ENCODE peak calls at places on chromosomes 16 and 17, in seven cellular contexts. One of them, this sample, is unnamed.
A peak's percentile ranks its signal among the peaks of the same experiment; 100 is the strongest.

GRCh38 chr17:76076100-76076764 is 1.7 kb downstream of the GALR2 start:
- DNase-seq in cerebellar nuclear complex: no peak
- DNase-seq in stimulated activated CD4-positive, alpha-beta T cell treated with anti-CD3 and anti-CD28 coated beads, Interleukin-12 subunit alpha, Interleukin-12 subunit beta, amount 100 ng/mL, for 48 hours: no peak
- DNase-seq in amniotic stem cell: no peak
- DNase-seq in astrocyte: no peak
- DNase-seq in activated CD8-positive, alpha-beta memory T cell treated with anti-CD3 and anti-CD28 coated beads for 1 hour: no peak
- DNase-seq in effector CD4-positive, alpha-beta T cell: no peak
- DNase-seq in this sample: no peak

GRCh38 chr17:51474764-51475163 is 214.4 kb downstream of the UTP18 start:
- DNase-seq in stimulated activated CD4-positive, alpha-beta T cell treated with anti-CD3 and anti-CD28 coated beads, Interleukin-12 subunit alpha, Interleukin-12 subunit beta, amount 100 ng/mL, for 48 hours: no peak
- DNase-seq in effector CD4-positive, alpha-beta T cell: no peak
- DNase-seq in cerebellar nuclear complex: no peak
- DNase-seq in amniotic stem cell: no peak
- DNase-seq in activated CD8-positive, alpha-beta memory T cell treated with anti-CD3 and anti-CD28 coated beads for 1 hour: no peak
- DNase-seq in astrocyte: no peak
- DNase-seq in this sample: no peak

GRCh38 chr17:7997186-7997585 is 5.2 kb upstream of the GUCY2D start:
- DNase-seq in astrocyte: no peak
- DNase-seq in stimulated activated CD4-positive, alpha-beta T cell treated with anti-CD3 and anti-CD28 coated beads, Interleukin-12 subunit alpha, Interleukin-12 subunit beta, amount 100 ng/mL, for 48 hours: no peak
- DNase-seq in effector CD4-positive, alpha-beta T cell: no peak
- DNase-seq in activated CD8-positive, alpha-beta memory T cell treated with anti-CD3 and anti-CD28 coated beads for 1 hour: no peak
- DNase-seq in amniotic stem cell: no peak
- DNase-seq in cerebellar nuclear complex: no peak
- DNase-seq in this sample: peak; percentile 36

GRCh38 chr16:15034266-15035162 is 21.4 kb downstream of the NTAN1 start:
- DNase-seq in effector CD4-positive, alpha-beta T cell: no peak
- DNase-seq in activated CD8-positive, alpha-beta memory T cell treated with anti-CD3 and anti-CD28 coated beads for 1 hour: no peak
- DNase-seq in astrocyte: no peak
- DNase-seq in stimulated activated CD4-positive, alpha-beta T cell treated with anti-CD3 and anti-CD28 coated beads, Interleukin-12 subunit alpha, Interleukin-12 subunit beta, amount 100 ng/mL, for 48 hours: no peak
- DNase-seq in cerebellar nuclear complex: no peak
- DNase-seq in amniotic stem cell: no peak
- DNase-seq in this sample: no peak

GRCh38 chr17:72724375-72724774 is 368.1 kb downstream of the SLC39A11 start:
- DNase-seq in astrocyte: no peak
- DNase-seq in effector CD4-positive, alpha-beta T cell: no peak
- DNase-seq in cerebellar nuclear complex: no peak
- DNase-seq in stimulated activated CD4-positive, alpha-beta T cell treated with anti-CD3 and anti-CD28 coated beads, Interleukin-12 subunit alpha, Interleukin-12 subunit beta, amount 100 ng/mL, for 48 hours: no peak
- DNase-seq in amniotic stem cell: no peak
- DNase-seq in activated CD8-positive, alpha-beta memory T cell treated with anti-CD3 and anti-CD28 coated beads for 1 hour: no peak
- DNase-seq in this sample: peak; percentile 66

GRCh38 chr16:67967956-67968439 is 439 bp downstream of the SLC12A4 start:
- DNase-seq in activated CD8-positive, alpha-beta memory T cell treated with anti-CD3 and anti-CD28 coated beads for 1 hour: peak; percentile 14
- DNase-seq in effector CD4-positive, alpha-beta T cell: peak; percentile 18
- DNase-seq in stimulated activated CD4-positive, alpha-beta T cell treated with anti-CD3 and anti-CD28 coated beads, Interleukin-12 subunit alpha, Interleukin-12 subunit beta, amount 100 ng/mL, for 48 hours: no peak
- DNase-seq in amniotic stem cell: no peak
- DNase-seq in cerebellar nuclear complex: no peak
- DNase-seq in astrocyte: no peak
- DNase-seq in this sample: peak; percentile 25

GRCh38 chr17:17846003-17846402 is 9.2 kb upstream of the SREBF1 start:
- DNase-seq in amniotic stem cell: no peak
- DNase-seq in activated CD8-positive, alpha-beta memory T cell treated with anti-CD3 and anti-CD28 coated beads for 1 hour: no peak
- DNase-seq in stimulated activated CD4-positive, alpha-beta T cell treated with anti-CD3 and anti-CD28 coated beads, Interleukin-12 subunit alpha, Interleukin-12 subunit beta, amount 100 ng/mL, for 48 hours: no peak
- DNase-seq in effector CD4-positive, alpha-beta T cell: no peak
- DNase-seq in astrocyte: no peak
- DNase-seq in cerebellar nuclear complex: no peak
- DNase-seq in this sample: no peak

GRCh38 chr16:50281391-50282009 is 15.1 kb downstream of the ADCY7 start:
- DNase-seq in stimulated activated CD4-positive, alpha-beta T cell treated with anti-CD3 and anti-CD28 coated beads, Interleukin-12 subunit alpha, Interleukin-12 subunit beta, amount 100 ng/mL, for 48 hours: no peak
- DNase-seq in effector CD4-positive, alpha-beta T cell: no peak
- DNase-seq in amniotic stem cell: no peak
- DNase-seq in cerebellar nuclear complex: no peak
- DNase-seq in astrocyte: no peak
- DNase-seq in activated CD8-positive, alpha-beta memory T cell treated with anti-CD3 and anti-CD28 coated beads for 1 hour: no peak
- DNase-seq in this sample: no peak

GRCh38 chr17:2233441-2233947 is 70.1 kb downstream of the SMG6 start:
- DNase-seq in astrocyte: peak; percentile 91
- DNase-seq in stimulated activated CD4-positive, alpha-beta T cell treated with anti-CD3 and anti-CD28 coated beads, Interleukin-12 subunit alpha, Interleukin-12 subunit beta, amount 100 ng/mL, for 48 hours: no peak
- DNase-seq in activated CD8-positive, alpha-beta memory T cell treated with anti-CD3 and anti-CD28 coated beads for 1 hour: no peak
- DNase-seq in amniotic stem cell: no peak
- DNase-seq in cerebellar nuclear complex: no peak
- DNase-seq in effector CD4-positive, alpha-beta T cell: no peak
- DNase-seq in this sample: peak; percentile 89

GRCh38 chr17:33929181-33929724 is 325.8 kb upstream of the CCL2 start:
- DNase-seq in cerebellar nuclear complex: no peak
- DNase-seq in amniotic stem cell: no peak
- DNase-seq in effector CD4-positive, alpha-beta T cell: no peak
- DNase-seq in activated CD8-positive, alpha-beta memory T cell treated with anti-CD3 and anti-CD28 coated beads for 1 hour: no peak
- DNase-seq in stimulated activated CD4-positive, alpha-beta T cell treated with anti-CD3 and anti-CD28 coated beads, Interleukin-12 subunit alpha, Interleukin-12 subunit beta, amount 100 ng/mL, for 48 hours: no peak
- DNase-seq in astrocyte: no peak
- DNase-seq in this sample: no peak

GRCh38 chr16:35570946-35571345 is 2111.5 kb downstream of the TP53TG3F start:
- DNase-seq in amniotic stem cell: no peak
- DNase-seq in stimulated activated CD4-positive, alpha-beta T cell treated with anti-CD3 and anti-CD28 coated beads, Interleukin-12 subunit alpha, Interleukin-12 subunit beta, amount 100 ng/mL, for 48 hours: no peak
- DNase-seq in effector CD4-positive, alpha-beta T cell: no peak
- DNase-seq in activated CD8-positive, alpha-beta memory T cell treated with anti-CD3 and anti-CD28 coated beads for 1 hour: no peak
- DNase-seq in cerebellar nuclear complex: no peak
- DNase-seq in astrocyte: no peak
- DNase-seq in this sample: no peak

GRCh38 chr16:83329466-83329865 is 478.3 kb upstream of the HSBP1 start:
- DNase-seq in stimulated activated CD4-positive, alpha-beta T cell treated with anti-CD3 and anti-CD28 coated beads, Interleukin-12 subunit alpha, Interleukin-12 subunit beta, amount 100 ng/mL, for 48 hours: no peak
- DNase-seq in amniotic stem cell: no peak
- DNase-seq in astrocyte: no peak
- DNase-seq in effector CD4-positive, alpha-beta T cell: no peak
- DNase-seq in cerebellar nuclear complex: no peak
- DNase-seq in activated CD8-positive, alpha-beta memory T cell treated with anti-CD3 and anti-CD28 coated beads for 1 hour: no peak
- DNase-seq in this sample: no peak

GRCh38 chr17:45341389-45342158 is 24.8 kb upstream of the MAP3K14 start:
- DNase-seq in effector CD4-positive, alpha-beta T cell: no peak
- DNase-seq in cerebellar nuclear complex: no peak
- DNase-seq in activated CD8-positive, alpha-beta memory T cell treated with anti-CD3 and anti-CD28 coated beads for 1 hour: no peak
- DNase-seq in stimulated activated CD4-positive, alpha-beta T cell treated with anti-CD3 and anti-CD28 coated beads, Interleukin-12 subunit alpha, Interleukin-12 subunit beta, amount 100 ng/mL, for 48 hours: no peak
- DNase-seq in astrocyte: peak; percentile 80
- DNase-seq in amniotic stem cell: peak; percentile 58
- DNase-seq in this sample: peak; percentile 85

GRCh38 chr17:7794063-7794663 is 39.9 kb upstream of the KDM6B start:
- DNase-seq in activated CD8-positive, alpha-beta memory T cell treated with anti-CD3 and anti-CD28 coated beads for 1 hour: no peak
- DNase-seq in stimulated activated CD4-positive, alpha-beta T cell treated with anti-CD3 and anti-CD28 coated beads, Interleukin-12 subunit alpha, Interleukin-12 subunit beta, amount 100 ng/mL, for 48 hours: no peak
- DNase-seq in cerebellar nuclear complex: no peak
- DNase-seq in astrocyte: no peak
- DNase-seq in effector CD4-positive, alpha-beta T cell: no peak
- DNase-seq in amniotic stem cell: no peak
- DNase-seq in this sample: no peak

GRCh38 chr17:65723356-65723928 is 162.0 kb upstream of the AXIN2 start:
- DNase-seq in effector CD4-positive, alpha-beta T cell: no peak
- DNase-seq in stimulated activated CD4-positive, alpha-beta T cell treated with anti-CD3 and anti-CD28 coated beads, Interleukin-12 subunit alpha, Interleukin-12 subunit beta, amount 100 ng/mL, for 48 hours: no peak
- DNase-seq in astrocyte: peak; percentile 58
- DNase-seq in activated CD8-positive, alpha-beta memory T cell treated with anti-CD3 and anti-CD28 coated beads for 1 hour: no peak
- DNase-seq in cerebellar nuclear complex: no peak
- DNase-seq in amniotic stem cell: no peak
- DNase-seq in this sample: peak; percentile 28

GRCh38 chr16:20878682-20879147 is 21.4 kb downstream of the DCUN1D3 start:
- DNase-seq in amniotic stem cell: no peak
- DNase-seq in stimulated activated CD4-positive, alpha-beta T cell treated with anti-CD3 and anti-CD28 coated beads, Interleukin-12 subunit alpha, Interleukin-12 subunit beta, amount 100 ng/mL, for 48 hours: no peak
- DNase-seq in activated CD8-positive, alpha-beta memory T cell treated with anti-CD3 and anti-CD28 coated beads for 1 hour: no peak
- DNase-seq in astrocyte: no peak
- DNase-seq in cerebellar nuclear complex: no peak
- DNase-seq in effector CD4-positive, alpha-beta T cell: no peak
- DNase-seq in this sample: no peak

GRCh38 chr17:41415833-41416335 is 8.5 kb downstream of the KRT37 start:
- DNase-seq in activated CD8-positive, alpha-beta memory T cell treated with anti-CD3 and anti-CD28 coated beads for 1 hour: no peak
- DNase-seq in effector CD4-positive, alpha-beta T cell: no peak
- DNase-seq in amniotic stem cell: peak; percentile 41
- DNase-seq in astrocyte: peak; percentile 72
- DNase-seq in stimulated activated CD4-positive, alpha-beta T cell treated with anti-CD3 and anti-CD28 coated beads, Interleukin-12 subunit alpha, Interleukin-12 subunit beta, amount 100 ng/mL, for 48 hours: no peak
- DNase-seq in cerebellar nuclear complex: no peak
- DNase-seq in this sample: peak; percentile 55

GRCh38 chr17:38920374-38921291 is 4.8 kb upstream of the LASP1NB start:
- DNase-seq in activated CD8-positive, alpha-beta memory T cell treated with anti-CD3 and anti-CD28 coated beads for 1 hour: no peak
- DNase-seq in stimulated activated CD4-positive, alpha-beta T cell treated with anti-CD3 and anti-CD28 coated beads, Interleukin-12 subunit alpha, Interleukin-12 subunit beta, amount 100 ng/mL, for 48 hours: no peak
- DNase-seq in amniotic stem cell: no peak
- DNase-seq in cerebellar nuclear complex: no peak
- DNase-seq in effector CD4-positive, alpha-beta T cell: no peak
- DNase-seq in astrocyte: no peak
- DNase-seq in this sample: no peak

GRCh38 chr17:37740861-37741260 is 4.0 kb downstream of the HNF1B start:
- DNase-seq in stimulated activated CD4-positive, alpha-beta T cell treated with anti-CD3 and anti-CD28 coated beads, Interleukin-12 subunit alpha, Interleukin-12 subunit beta, amount 100 ng/mL, for 48 hours: no peak
- DNase-seq in amniotic stem cell: no peak
- DNase-seq in effector CD4-positive, alpha-beta T cell: no peak
- DNase-seq in cerebellar nuclear complex: no peak
- DNase-seq in activated CD8-positive, alpha-beta memory T cell treated with anti-CD3 and anti-CD28 coated beads for 1 hour: no peak
- DNase-seq in astrocyte: no peak
- DNase-seq in this sample: no peak

GRCh38 chr17:57099165-57099564 is 14.1 kb downstream of the AKAP1 start:
- DNase-seq in amniotic stem cell: no peak
- DNase-seq in effector CD4-positive, alpha-beta T cell: no peak
- DNase-seq in astrocyte: no peak
- DNase-seq in cerebellar nuclear complex: no peak
- DNase-seq in activated CD8-positive, alpha-beta memory T cell treated with anti-CD3 and anti-CD28 coated beads for 1 hour: no peak
- DNase-seq in stimulated activated CD4-positive, alpha-beta T cell treated with anti-CD3 and anti-CD28 coated beads, Interleukin-12 subunit alpha, Interleukin-12 subunit beta, amount 100 ng/mL, for 48 hours: no peak
- DNase-seq in this sample: no peak

GRCh38 chr16:86823895-86824671 is 245.7 kb downstream of the FOXL1 start:
- DNase-seq in stimulated activated CD4-positive, alpha-beta T cell treated with anti-CD3 and anti-CD28 coated beads, Interleukin-12 subunit alpha, Interleukin-12 subunit beta, amount 100 ng/mL, for 48 hours: no peak
- DNase-seq in effector CD4-positive, alpha-beta T cell: no peak
- DNase-seq in activated CD8-positive, alpha-beta memory T cell treated with anti-CD3 and anti-CD28 coated beads for 1 hour: no peak
- DNase-seq in amniotic stem cell: no peak
- DNase-seq in astrocyte: peak; percentile 100
- DNase-seq in cerebellar nuclear complex: no peak
- DNase-seq in this sample: peak; percentile 74

GRCh38 chr17:79801156-79802038 is 4.5 kb upstream of the CBX8 start:
- DNase-seq in effector CD4-positive, alpha-beta T cell: no peak
- DNase-seq in stimulated activated CD4-positive, alpha-beta T cell treated with anti-CD3 and anti-CD28 coated beads, Interleukin-12 subunit alpha, Interleukin-12 subunit beta, amount 100 ng/mL, for 48 hours: no peak
- DNase-seq in cerebellar nuclear complex: no peak
- DNase-seq in amniotic stem cell: no peak
- DNase-seq in astrocyte: no peak
- DNase-seq in activated CD8-positive, alpha-beta memory T cell treated with anti-CD3 and anti-CD28 coated beads for 1 hour: no peak
- DNase-seq in this sample: no peak

GRCh38 chr17:71251936-71252335 is 868.9 kb upstream of the SOX9 start:
- DNase-seq in cerebellar nuclear complex: no peak
- DNase-seq in amniotic stem cell: no peak
- DNase-seq in stimulated activated CD4-positive, alpha-beta T cell treated with anti-CD3 and anti-CD28 coated beads, Interleukin-12 subunit alpha, Interleukin-12 subunit beta, amount 100 ng/mL, for 48 hours: no peak
- DNase-seq in effector CD4-positive, alpha-beta T cell: no peak
- DNase-seq in activated CD8-positive, alpha-beta memory T cell treated with anti-CD3 and anti-CD28 coated beads for 1 hour: no peak
- DNase-seq in astrocyte: peak; percentile 82
- DNase-seq in this sample: no peak

GRCh38 chr16:11493531-11493929 is 93.2 kb downstream of the LITAF start:
- DNase-seq in cerebellar nuclear complex: no peak
- DNase-seq in amniotic stem cell: no peak
- DNase-seq in stimulated activated CD4-positive, alpha-beta T cell treated with anti-CD3 and anti-CD28 coated beads, Interleukin-12 subunit alpha, Interleukin-12 subunit beta, amount 100 ng/mL, for 48 hours: no peak
- DNase-seq in effector CD4-positive, alpha-beta T cell: no peak
- DNase-seq in activated CD8-positive, alpha-beta memory T cell treated with anti-CD3 and anti-CD28 coated beads for 1 hour: no peak
- DNase-seq in astrocyte: no peak
- DNase-seq in this sample: no peak

GRCh38 chr16:28103516-28104170 is 40.1 kb upstream of the GSG1L start:
- DNase-seq in effector CD4-positive, alpha-beta T cell: no peak
- DNase-seq in astrocyte: no peak
- DNase-seq in amniotic stem cell: no peak
- DNase-seq in stimulated activated CD4-positive, alpha-beta T cell treated with anti-CD3 and anti-CD28 coated beads, Interleukin-12 subunit alpha, Interleukin-12 subunit beta, amount 100 ng/mL, for 48 hours: no peak
- DNase-seq in cerebellar nuclear complex: no peak
- DNase-seq in activated CD8-positive, alpha-beta memory T cell treated with anti-CD3 and anti-CD28 coated beads for 1 hour: no peak
- DNase-seq in this sample: no peak

GRCh38 chr16:55502801-55503366 is 6.0 kb upstream of the LPCAT2 start:
- DNase-seq in cerebellar nuclear complex: no peak
- DNase-seq in astrocyte: peak; percentile 94
- DNase-seq in effector CD4-positive, alpha-beta T cell: no peak
- DNase-seq in activated CD8-positive, alpha-beta memory T cell treated with anti-CD3 and anti-CD28 coated beads for 1 hour: no peak
- DNase-seq in stimulated activated CD4-positive, alpha-beta T cell treated with anti-CD3 and anti-CD28 coated beads, Interleukin-12 subunit alpha, Interleukin-12 subunit beta, amount 100 ng/mL, for 48 hours: no peak
- DNase-seq in amniotic stem cell: no peak
- DNase-seq in this sample: peak; percentile 93

GRCh38 chr17:65627892-65628622 is 66.6 kb upstream of the AXIN2 start:
- DNase-seq in stimulated activated CD4-positive, alpha-beta T cell treated with anti-CD3 and anti-CD28 coated beads, Interleukin-12 subunit alpha, Interleukin-12 subunit beta, amount 100 ng/mL, for 48 hours: no peak
- DNase-seq in effector CD4-positive, alpha-beta T cell: no peak
- DNase-seq in amniotic stem cell: peak; percentile 2
- DNase-seq in cerebellar nuclear complex: no peak
- DNase-seq in astrocyte: peak; percentile 71
- DNase-seq in activated CD8-positive, alpha-beta memory T cell treated with anti-CD3 and anti-CD28 coated beads for 1 hour: no peak
- DNase-seq in this sample: peak; percentile 92

GRCh38 chr16:24610421-24610765 is 71.0 kb downstream of the RBBP6 start:
- DNase-seq in effector CD4-positive, alpha-beta T cell: no peak
- DNase-seq in astrocyte: peak; percentile 22
- DNase-seq in amniotic stem cell: no peak
- DNase-seq in activated CD8-positive, alpha-beta memory T cell treated with anti-CD3 and anti-CD28 coated beads for 1 hour: no peak
- DNase-seq in stimulated activated CD4-positive, alpha-beta T cell treated with anti-CD3 and anti-CD28 coated beads, Interleukin-12 subunit alpha, Interleukin-12 subunit beta, amount 100 ng/mL, for 48 hours: no peak
- DNase-seq in cerebellar nuclear complex: no peak
- DNase-seq in this sample: peak; percentile 1

GRCh38 chr17:4485676-4486646 is 12.7 kb upstream of the SPNS2 start:
- DNase-seq in amniotic stem cell: no peak
- DNase-seq in cerebellar nuclear complex: no peak
- DNase-seq in astrocyte: no peak
- DNase-seq in activated CD8-positive, alpha-beta memory T cell treated with anti-CD3 and anti-CD28 coated beads for 1 hour: peak; percentile 37
- DNase-seq in effector CD4-positive, alpha-beta T cell: peak; percentile 23
- DNase-seq in stimulated activated CD4-positive, alpha-beta T cell treated with anti-CD3 and anti-CD28 coated beads, Interleukin-12 subunit alpha, Interleukin-12 subunit beta, amount 100 ng/mL, for 48 hours: no peak
- DNase-seq in this sample: no peak

GRCh38 chr17:59510611-59511010 is 54.8 kb upstream of the DHX40 start:
- DNase-seq in activated CD8-positive, alpha-beta memory T cell treated with anti-CD3 and anti-CD28 coated beads for 1 hour: no peak
- DNase-seq in effector CD4-positive, alpha-beta T cell: no peak
- DNase-seq in stimulated activated CD4-positive, alpha-beta T cell treated with anti-CD3 and anti-CD28 coated beads, Interleukin-12 subunit alpha, Interleukin-12 subunit beta, amount 100 ng/mL, for 48 hours: no peak
- DNase-seq in amniotic stem cell: no peak
- DNase-seq in astrocyte: no peak
- DNase-seq in cerebellar nuclear complex: no peak
- DNase-seq in this sample: no peak

GRCh38 chr16:84007946-84008345 is 34.6 kb downstream of the SLC38A8 start:
- DNase-seq in astrocyte: no peak
- DNase-seq in stimulated activated CD4-positive, alpha-beta T cell treated with anti-CD3 and anti-CD28 coated beads, Interleukin-12 subunit alpha, Interleukin-12 subunit beta, amount 100 ng/mL, for 48 hours: no peak
- DNase-seq in effector CD4-positive, alpha-beta T cell: no peak
- DNase-seq in activated CD8-positive, alpha-beta memory T cell treated with anti-CD3 and anti-CD28 coated beads for 1 hour: no peak
- DNase-seq in cerebellar nuclear complex: no peak
- DNase-seq in amniotic stem cell: no peak
- DNase-seq in this sample: no peak

GRCh38 chr17:79809530-79810137 is 12.8 kb upstream of the CBX8 start:
- DNase-seq in cerebellar nuclear complex: no peak
- DNase-seq in effector CD4-positive, alpha-beta T cell: no peak
- DNase-seq in activated CD8-positive, alpha-beta memory T cell treated with anti-CD3 and anti-CD28 coated beads for 1 hour: no peak
- DNase-seq in stimulated activated CD4-positive, alpha-beta T cell treated with anti-CD3 and anti-CD28 coated beads, Interleukin-12 subunit alpha, Interleukin-12 subunit beta, amount 100 ng/mL, for 48 hours: no peak
- DNase-seq in amniotic stem cell: no peak
- DNase-seq in astrocyte: no peak
- DNase-seq in this sample: no peak

GRCh38 chr17:75697651-75698291 is 23.5 kb upstream of the ITGB4 start:
- DNase-seq in activated CD8-positive, alpha-beta memory T cell treated with anti-CD3 and anti-CD28 coated beads for 1 hour: no peak
- DNase-seq in effector CD4-positive, alpha-beta T cell: no peak
- DNase-seq in cerebellar nuclear complex: no peak
- DNase-seq in astrocyte: no peak
- DNase-seq in stimulated activated CD4-positive, alpha-beta T cell treated with anti-CD3 and anti-CD28 coated beads, Interleukin-12 subunit alpha, Interleukin-12 subunit beta, amount 100 ng/mL, for 48 hours: no peak
- DNase-seq in amniotic stem cell: no peak
- DNase-seq in this sample: no peak

GRCh38 chr16:20191566-20191965 is 117.9 kb upstream of the GPR139 start:
- DNase-seq in amniotic stem cell: no peak
- DNase-seq in astrocyte: no peak
- DNase-seq in stimulated activated CD4-positive, alpha-beta T cell treated with anti-CD3 and anti-CD28 coated beads, Interleukin-12 subunit alpha, Interleukin-12 subunit beta, amount 100 ng/mL, for 48 hours: no peak
- DNase-seq in effector CD4-positive, alpha-beta T cell: no peak
- DNase-seq in activated CD8-positive, alpha-beta memory T cell treated with anti-CD3 and anti-CD28 coated beads for 1 hour: no peak
- DNase-seq in cerebellar nuclear complex: no peak
- DNase-seq in this sample: peak; percentile 2

This sample was measured in IMR-90.